ENCODE peak calls at places on chromosomes 11 and 22, in seven cellular contexts. One of them, this sample, is unnamed.

GRCh38 chr22:28440517-28441366 is 238.9 kb downstream of the TTC28 start:
- DNase-seq in A549: no peak
- DNase-seq in PC-3: no peak
- DNase-seq in body of pancreas: no peak
- DNase-seq in uterus: no peak
- DNase-seq in lower lobe of right lung: no peak
- DNase-seq in SK-N-SH: peak
- DNase-seq in this sample: no peak

GRCh38 chr11:124301482-124301881 is 12.3 kb downstream of the OR8D1 start:
- DNase-seq in A549: no peak
- DNase-seq in PC-3: peak
- DNase-seq in body of pancreas: no peak
- DNase-seq in uterus: no peak
- DNase-seq in lower lobe of right lung: no peak
- DNase-seq in SK-N-SH: no peak
- DNase-seq in this sample: no peak

GRCh38 chr11:88538088-88538487 is 200.6 kb upstream of the CTSC start:
- DNase-seq in A549: peak
- DNase-seq in PC-3: peak
- DNase-seq in body of pancreas: no peak
- DNase-seq in uterus: no peak
- DNase-seq in lower lobe of right lung: no peak
- DNase-seq in SK-N-SH: no peak
- DNase-seq in this sample: no peak

GRCh38 chr11:119024430-119025098 is 6.0 kb downstream of the TRAPPC4 start:
- DNase-seq in A549: no peak
- DNase-seq in PC-3: no peak
- DNase-seq in body of pancreas: no peak
- DNase-seq in uterus: no peak
- DNase-seq in lower lobe of right lung: no peak
- DNase-seq in SK-N-SH: no peak
- DNase-seq in this sample: no peak

GRCh38 chr22:23400286-23400981 is 179.7 kb downstream of the IGLL1 start:
- DNase-seq in A549: no peak
- DNase-seq in PC-3: no peak
- DNase-seq in body of pancreas: no peak
- DNase-seq in uterus: no peak
- DNase-seq in lower lobe of right lung: no peak
- DNase-seq in SK-N-SH: no peak
- DNase-seq in this sample: no peak

GRCh38 chr11:59283825-59284772 is 71.4 kb upstream of the MPEG1 start:
- DNase-seq in A549: peak
- DNase-seq in PC-3: peak
- DNase-seq in body of pancreas: peak
- DNase-seq in uterus: peak
- DNase-seq in lower lobe of right lung: no peak
- DNase-seq in SK-N-SH: no peak
- DNase-seq in this sample: no peak

GRCh38 chr22:36373258-36373579 is 14.5 kb downstream of the MYH9 start:
- DNase-seq in A549: no peak
- DNase-seq in PC-3: peak
- DNase-seq in body of pancreas: no peak
- DNase-seq in uterus: no peak
- DNase-seq in lower lobe of right lung: peak
- DNase-seq in SK-N-SH: no peak
- DNase-seq in this sample: no peak

GRCh38 chr11:36240746-36241295 is 48.4 kb downstream of the COMMD9 start:
- DNase-seq in A549: no peak
- DNase-seq in PC-3: no peak
- DNase-seq in body of pancreas: no peak
- DNase-seq in uterus: no peak
- DNase-seq in lower lobe of right lung: no peak
- DNase-seq in SK-N-SH: peak
- DNase-seq in this sample: no peak

GRCh38 chr11:19326499-19326898 is 85.8 kb upstream of the E2F8 start:
- DNase-seq in A549: peak
- DNase-seq in PC-3: peak
- DNase-seq in body of pancreas: no peak
- DNase-seq in uterus: no peak
- DNase-seq in lower lobe of right lung: no peak
- DNase-seq in SK-N-SH: no peak
- DNase-seq in this sample: no peak

GRCh38 chr22:20111045-20111688 is 4.7 kb upstream of the RANBP1 start:
- DNase-seq in A549: peak
- DNase-seq in PC-3: peak
- DNase-seq in body of pancreas: no peak
- DNase-seq in uterus: no peak
- DNase-seq in lower lobe of right lung: peak
- DNase-seq in SK-N-SH: peak
- DNase-seq in this sample: no peak
- TF ChIP-seq CTCF in A549: peak
- TF ChIP-seq CTCF in PC-3: peak
- TF ChIP-seq CTCF in body of pancreas: no peak
- TF ChIP-seq CTCF in uterus: no peak
- TF ChIP-seq CTCF in lower lobe of right lung: peak
- TF ChIP-seq CTCF in SK-N-SH: peak
- TF ChIP-seq CTCF in this sample: peak

GRCh38 chr22:37569009-37569920 is 9.0 kb downstream of the CDC42EP1 start:
- DNase-seq in A549: no peak
- DNase-seq in PC-3: no peak
- DNase-seq in body of pancreas: peak
- DNase-seq in uterus: no peak
- DNase-seq in lower lobe of right lung: peak
- DNase-seq in SK-N-SH: no peak
- DNase-seq in this sample: no peak

GRCh38 chr22:37568448-37569008 is 8.2 kb downstream of the CDC42EP1 start:
- DNase-seq in A549: no peak
- DNase-seq in PC-3: no peak
- DNase-seq in body of pancreas: peak
- DNase-seq in uterus: no peak
- DNase-seq in lower lobe of right lung: no peak
- DNase-seq in SK-N-SH: no peak
- DNase-seq in this sample: no peak

GRCh38 chr22:37571258-37571991 is 8.5 kb downstream of the LGALS2 start:
- DNase-seq in A549: peak
- DNase-seq in PC-3: peak
- DNase-seq in body of pancreas: peak
- DNase-seq in uterus: no peak
- DNase-seq in lower lobe of right lung: no peak
- DNase-seq in SK-N-SH: peak
- DNase-seq in this sample: no peak

GRCh38 chr22:37570661-37570976 is 9.3 kb downstream of the LGALS2 start:
- DNase-seq in A549: no peak
- DNase-seq in PC-3: no peak
- DNase-seq in body of pancreas: no peak
- DNase-seq in uterus: no peak
- DNase-seq in lower lobe of right lung: no peak
- DNase-seq in SK-N-SH: no peak
- DNase-seq in this sample: no peak

DNA sequence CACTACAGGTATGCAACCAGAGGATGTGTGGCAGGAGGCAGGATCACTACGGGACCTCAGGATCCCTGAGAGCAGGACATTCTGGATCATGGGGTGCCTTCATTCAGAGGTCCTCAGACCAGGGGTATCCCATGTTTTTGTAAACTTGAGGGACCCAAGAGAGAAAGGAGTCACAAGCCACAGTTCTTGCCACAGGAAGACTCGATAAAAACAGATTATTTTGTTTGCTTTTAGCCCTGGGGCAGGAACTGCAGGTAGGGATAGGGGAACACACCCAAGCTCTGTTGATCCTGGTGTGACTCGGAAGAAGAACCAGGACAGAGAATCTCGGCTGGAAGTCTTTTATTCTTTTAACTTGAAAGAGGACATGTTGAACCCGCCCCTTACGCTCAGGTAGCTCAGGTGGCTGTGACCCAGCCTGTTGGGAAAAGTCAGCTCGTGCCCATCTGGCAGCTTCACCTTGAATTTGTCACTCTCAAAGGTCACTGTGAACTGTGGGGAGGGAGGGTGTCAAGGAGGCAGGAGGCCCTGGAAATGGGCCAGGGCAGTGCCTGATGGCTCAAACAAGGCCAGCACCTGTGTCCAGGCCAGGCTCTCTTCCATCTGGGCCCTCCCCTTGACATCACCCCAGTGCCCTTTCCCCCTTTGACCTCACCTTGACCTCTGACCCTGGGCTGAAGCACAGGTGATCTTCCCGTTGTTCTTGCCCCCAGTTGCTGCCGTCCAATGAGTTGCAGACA is 9.8 kb downstream of the LGALS2 start:
- DNase-seq in A549: no peak
- DNase-seq in PC-3: peak
- DNase-seq in body of pancreas: peak
- DNase-seq in uterus: no peak
- DNase-seq in lower lobe of right lung: peak
- DNase-seq in SK-N-SH: no peak
- DNase-seq in this sample: no peak
- H3K4me3 ChIP-seq in A549: no peak
- H3K4me3 ChIP-seq in PC-3: no peak
- H3K4me3 ChIP-seq in body of pancreas: no peak
- H3K4me3 ChIP-seq in uterus: no peak
- H3K4me3 ChIP-seq in lower lobe of right lung: no peak
- H3K4me3 ChIP-seq in SK-N-SH: no peak
- H3K4me3 ChIP-seq in this sample: no peak

GRCh38 chr11:11876458-11876857 is 34.7 kb downstream of the USP47 start:
- DNase-seq in A549: no peak
- DNase-seq in PC-3: peak
- DNase-seq in body of pancreas: peak
- DNase-seq in uterus: no peak
- DNase-seq in lower lobe of right lung: no peak
- DNase-seq in SK-N-SH: no peak
- DNase-seq in this sample: no peak
- TF ChIP-seq CTCF in A549: peak
- TF ChIP-seq CTCF in PC-3: peak
- TF ChIP-seq CTCF in body of pancreas: no peak
- TF ChIP-seq CTCF in uterus: no peak
- TF ChIP-seq CTCF in lower lobe of right lung: no peak
- TF ChIP-seq CTCF in SK-N-SH: no peak
- TF ChIP-seq CTCF in this sample: peak

GRCh38 chr11:855796-856195 is 13.1 kb downstream of the TSPAN4 start:
- DNase-seq in A549: no peak
- DNase-seq in PC-3: no peak
- DNase-seq in body of pancreas: no peak
- DNase-seq in uterus: no peak
- DNase-seq in lower lobe of right lung: no peak
- DNase-seq in SK-N-SH: peak
- DNase-seq in this sample: no peak

GRCh38 chr11:854601-855342 is 12.1 kb downstream of the TSPAN4 start:
- DNase-seq in A549: no peak
- DNase-seq in PC-3: no peak
- DNase-seq in body of pancreas: no peak
- DNase-seq in uterus: no peak
- DNase-seq in lower lobe of right lung: no peak
- DNase-seq in SK-N-SH: no peak
- DNase-seq in this sample: no peak

GRCh38 chr11:852762-853161 is 10.1 kb downstream of the TSPAN4 start:
- DNase-seq in A549: no peak
- DNase-seq in PC-3: no peak
- DNase-seq in body of pancreas: no peak
- DNase-seq in uterus: no peak
- DNase-seq in lower lobe of right lung: no peak
- DNase-seq in SK-N-SH: no peak
- DNase-seq in this sample: no peak

GRCh38 chr11:855343-855674 is 12.7 kb downstream of the TSPAN4 start:
- DNase-seq in A549: no peak
- DNase-seq in PC-3: no peak
- DNase-seq in body of pancreas: no peak
- DNase-seq in uterus: no peak
- DNase-seq in lower lobe of right lung: no peak
- DNase-seq in SK-N-SH: no peak
- DNase-seq in this sample: no peak

DNA sequence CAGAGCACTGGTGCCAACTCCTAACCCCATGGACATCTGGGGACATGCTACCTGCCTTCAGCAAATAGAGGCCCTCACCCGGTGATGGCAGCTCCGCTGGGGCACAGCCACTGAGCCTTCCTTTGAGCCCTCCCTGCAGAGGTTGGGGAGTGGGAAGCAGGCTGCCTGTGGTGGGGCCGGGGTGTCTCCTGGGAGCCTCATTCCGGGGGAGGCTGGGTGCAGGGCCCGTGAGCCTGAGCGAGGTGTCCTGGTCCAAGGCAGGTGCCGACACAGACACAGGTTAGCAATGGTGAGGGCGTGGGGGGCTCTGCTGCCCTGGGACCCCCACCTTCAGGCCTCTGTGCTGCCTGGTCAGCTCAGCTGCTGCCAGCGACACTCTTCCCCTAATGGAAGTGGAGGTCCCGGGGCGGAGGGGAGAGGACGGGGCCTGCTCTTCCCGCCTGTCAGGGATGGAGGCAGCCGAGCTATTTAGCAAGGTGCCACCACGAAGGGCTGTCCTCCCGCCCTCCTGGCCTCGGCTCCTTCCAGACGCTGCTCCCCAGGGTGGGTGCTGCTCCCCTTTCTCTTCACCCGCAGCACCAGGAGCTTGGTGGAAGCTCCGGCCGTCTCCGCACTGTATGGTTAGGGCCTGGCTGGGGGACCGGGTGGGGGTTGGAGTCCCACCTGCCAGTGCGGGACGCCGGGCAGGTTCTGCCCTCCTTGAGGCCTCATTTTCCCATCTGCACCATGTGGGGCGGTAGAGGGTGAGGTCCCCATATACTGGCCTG is 11.2 kb downstream of the TSPAN4 start:
- DNase-seq in A549: no peak
- DNase-seq in PC-3: no peak
- DNase-seq in body of pancreas: no peak
- DNase-seq in uterus: no peak
- DNase-seq in lower lobe of right lung: no peak
- DNase-seq in SK-N-SH: no peak
- DNase-seq in this sample: no peak
- H3K4me3 ChIP-seq in A549: no peak
- H3K4me3 ChIP-seq in PC-3: no peak
- H3K4me3 ChIP-seq in body of pancreas: no peak
- H3K4me3 ChIP-seq in uterus: no peak
- H3K4me3 ChIP-seq in lower lobe of right lung: no peak
- H3K4me3 ChIP-seq in SK-N-SH: no peak
- H3K4me3 ChIP-seq in this sample: no peak

This sample was measured in BJ.